ENCODE peak calls at places on chromosome 4, in seven cellular contexts. D is IMR-90, H is bronchial epithelial cell, E is OCI-LY7, X is H9, P is breast epithelium, F is tibial nerve. G is an unnamed sample.

GRCh38 chr4:82782626-82783025 is 16.0 kb downstream of the SCD5 start:
- DNase-seq in D (no peak), H (peak), E (no peak), X (peak), P (no peak), F (no peak), G (no peak)

GRCh38 chr4:24482871-24483270 is 101.5 kb downstream of the DHX15 start:
- DNase-seq in D (peak), H (peak), E (no peak), X (no peak), P (no peak), F (no peak), G (no peak)

GRCh38 chr4:33067221-33067620 is 2347.1 kb downstream of the PCDH7 start:
- DNase-seq in D (peak), H (no peak), E (no peak), X (no peak), P (no peak), F (no peak), G (no peak)

GRCh38 chr4:182856862-182857261 is 60.3 kb downstream of the DCTD start:
- DNase-seq in D (no peak), H (no peak), E (no peak), X (no peak), P (no peak), F (no peak), G (no peak)

GRCh38 chr4:77697860-77698599 is 92.4 kb downstream of the CXCL13 start:
- DNase-seq in D (peak), H (peak), E (peak), X (peak), P (no peak), F (no peak), G (no peak)

GRCh38 chr4:121939690-121940089 is 12.2 kb downstream of the TRPC3 start:
- DNase-seq in D (peak), H (no peak), E (no peak), X (no peak), P (no peak), F (no peak), G (no peak)

GRCh38 chr4:2511645-2512131 is 24.8 kb upstream of the FAM193A start:
- DNase-seq in D (no peak), H (no peak), E (peak), X (no peak), P (no peak), F (no peak), G (no peak)

GRCh38 chr4:144820706-144821105 is 174.8 kb downstream of the HHIP start:
- DNase-seq in D (peak), H (no peak), E (no peak), X (no peak), P (no peak), F (no peak), G (no peak)

GRCh38 chr4:120481711-120482110 is 415.1 kb upstream of the MAD2L1 start:
- DNase-seq in D (no peak), H (no peak), E (no peak), X (no peak), P (no peak), F (no peak), G (no peak)

GRCh38 chr4:173517781-173518371 is 12.2 kb downstream of the HAND2 start:
- DNase-seq in D (no peak), H (no peak), E (no peak), X (peak), P (no peak), F (no peak), G (no peak)

GRCh38 chr4:180950377-180950776 is 1292.8 kb upstream of the TENM3 start:
- DNase-seq in D (no peak), H (peak), E (no peak), X (no peak), P (no peak), F (no peak), G (no peak)

GRCh38 chr4:158858410-158859189 is 89.8 kb downstream of the FNIP2 start:
- DNase-seq in D (peak), H (peak), E (no peak), X (no peak), P (no peak), F (no peak), G (peak)

GRCh38 chr4:3292571-3293409 is at the start of gene RGS12:
- DNase-seq in D (peak), H (peak), E (peak), X (peak), P (peak), F (peak), G (peak)

GRCh38 chr4:74097631-74098550 is 1.1 kb downstream of the CXCL2 start:
- DNase-seq in D (no peak), H (no peak), E (no peak), X (no peak), P (no peak), F (no peak), G (no peak)

GRCh38 chr4:30269850-30270249 is 450.3 kb upstream of the PCDH7 start:
- DNase-seq in D (no peak), H (peak), E (no peak), X (no peak), P (no peak), F (no peak), G (no peak)

GRCh38 chr4:186351672-186352194 is 85.7 kb downstream of the F11 start:
- DNase-seq in D (no peak), H (no peak), E (no peak), X (no peak), P (no peak), F (no peak), G (no peak)

GRCh38 chr4:142696334-142697122 is 149.6 kb downstream of the INPP4B start:
- DNase-seq in D (no peak), H (no peak), E (no peak), X (no peak), P (no peak), F (no peak), G (no peak)

GRCh38 chr4:145663194-145663593 is 16.8 kb upstream of the C4orf51 start:
- DNase-seq in D (no peak), H (no peak), E (no peak), X (no peak), P (no peak), F (no peak), G (no peak)

GRCh38 chr4:180377741-180378140 is 1865.5 kb upstream of the TENM3 start:
- DNase-seq in D (no peak), H (no peak), E (no peak), X (no peak), P (no peak), F (no peak), G (no peak)

GRCh38 chr4:17647927-17648326 is 33.5 kb downstream of the MED28 start:
- DNase-seq in D (no peak), H (no peak), E (no peak), X (no peak), P (no peak), F (no peak), G (no peak)

GRCh38 chr4:55125763-55126541 is 557 bp upstream of the KDR start:
- DNase-seq in D (no peak), H (no peak), E (no peak), X (peak), P (no peak), F (no peak), G (no peak)

GRCh38 chr4:52956691-52957090 is 94.6 kb downstream of the RASL11B start:
- DNase-seq in D (peak), H (no peak), E (no peak), X (no peak), P (no peak), F (no peak), G (no peak)

GRCh38 chr4:185039508-185040273 is 21.4 kb downstream of the HELT start:
- DNase-seq in D (peak), H (peak), E (peak), X (peak), P (no peak), F (no peak), G (no peak)

GRCh38 chr4:3302164-3302785 is 9.5 kb downstream of the RGS12 start:
- DNase-seq in D (no peak), H (no peak), E (no peak), X (no peak), P (peak), F (no peak), G (no peak)

GRCh38 chr4:89997171-89997704 is 102.6 kb downstream of the MMRN1 start:
- DNase-seq in D (no peak), H (no peak), E (no peak), X (no peak), P (no peak), F (no peak), G (no peak)

GRCh38 chr4:103478210-103478609 is 241.6 kb downstream of the TACR3 start:
- DNase-seq in D (no peak), H (no peak), E (no peak), X (no peak), P (no peak), F (no peak), G (no peak)

GRCh38 chr4:42339935-42340406 is 57.3 kb upstream of the SHISA3 start:
- DNase-seq in D (peak), H (no peak), E (no peak), X (no peak), P (no peak), F (no peak), G (no peak)

GRCh38 chr4:124697441-124697840 is 15.1 kb downstream of the ANKRD50 start:
- DNase-seq in D (no peak), H (no peak), E (no peak), X (no peak), P (no peak), F (no peak), G (no peak)
- TF ChIP-seq CTCF in D (no peak), H (no peak), E (no peak), X (no peak), P (no peak), F (no peak), G (no peak)

DNA sequence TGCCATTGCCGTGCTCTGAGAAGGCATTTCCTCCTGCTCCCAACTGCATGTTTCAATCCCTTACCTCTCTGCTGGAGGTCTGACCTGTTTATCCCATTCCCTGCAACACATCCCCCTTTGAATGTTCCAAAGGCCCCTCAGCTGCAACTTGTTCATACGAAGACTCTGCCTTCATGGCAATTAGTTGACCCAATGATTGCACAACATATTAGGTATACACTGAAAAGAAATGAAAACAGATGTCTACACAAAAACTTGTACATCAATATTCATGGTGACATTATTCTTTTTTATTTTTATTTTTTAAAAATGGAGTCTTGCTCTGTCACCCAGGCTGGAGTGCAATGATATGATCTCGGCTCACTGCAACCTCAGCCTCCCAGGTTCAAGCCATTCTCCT is 54.9 kb upstream of the STX18 start:
- DNase-seq in D (no peak), H (no peak), E (no peak), X (no peak), P (no peak), F (no peak), G (no peak)
- TF ChIP-seq CTCF in D (no peak), H (no peak), E (no peak), X (no peak), P (no peak), F (no peak), G (no peak)

DNA sequence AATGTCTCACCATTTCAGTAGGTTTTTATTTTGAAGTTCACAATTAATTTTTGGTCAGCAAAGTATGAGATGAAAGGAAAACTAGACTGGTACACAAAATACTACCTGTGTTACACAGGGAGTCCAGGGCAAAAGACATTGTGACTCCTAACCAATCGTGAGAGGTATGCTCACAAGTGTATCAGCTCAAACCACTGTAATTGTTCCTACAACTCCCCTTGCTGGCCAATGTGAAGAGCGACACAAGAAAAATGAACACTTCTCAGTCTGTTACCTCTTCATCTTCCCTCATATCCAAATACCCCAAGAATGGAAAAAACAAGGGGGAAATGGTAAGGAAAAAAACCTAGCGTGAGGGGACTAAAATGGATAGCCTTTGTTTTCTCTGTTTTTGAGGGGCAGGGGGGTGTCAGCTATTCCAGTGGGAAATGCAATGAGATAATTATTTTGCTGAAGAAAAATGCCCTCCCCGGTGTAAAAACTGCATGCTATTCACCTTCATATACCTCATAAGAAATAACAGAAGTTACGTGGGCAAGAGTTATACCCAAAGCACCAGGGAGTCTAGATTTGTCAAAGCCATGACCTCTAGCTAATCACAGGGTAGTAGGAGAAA is 30.6 kb upstream of the NSUN7 start:
- DNase-seq in D (peak), H (peak), E (peak), X (no peak), P (no peak), F (no peak), G (no peak)
- TF ChIP-seq CTCF in D (peak), H (peak), E (peak), X (peak), P (peak), F (no peak), G (peak)

GRCh38 chr4:110088670-110089069 is 109.7 kb downstream of the ELOVL6 start:
- DNase-seq in D (peak), H (no peak), E (peak), X (no peak), P (no peak), F (no peak), G (no peak)
- TF ChIP-seq CTCF in D (no peak), H (no peak), E (no peak), X (no peak), P (no peak), F (no peak), G (no peak)

GRCh38 chr4:169899295-169899694 is 126.9 kb downstream of the MFAP3L start:
- DNase-seq in D (no peak), H (peak), E (no peak), X (no peak), P (no peak), F (no peak), G (no peak)

GRCh38 chr4:169906104-169906503 is 120.1 kb downstream of the MFAP3L start:
- DNase-seq in D (no peak), H (no peak), E (no peak), X (no peak), P (no peak), F (no peak), G (no peak)

GRCh38 chr4:169906821-169907220 is 119.4 kb downstream of the MFAP3L start:
- DNase-seq in D (no peak), H (no peak), E (no peak), X (no peak), P (no peak), F (no peak), G (no peak)

GRCh38 chr4:169900241-169900845 is 125.9 kb downstream of the MFAP3L start:
- DNase-seq in D (no peak), H (no peak), E (no peak), X (no peak), P (no peak), F (no peak), G (no peak)

GRCh38 chr4:169902658-169903345 is 123.4 kb downstream of the MFAP3L start:
- DNase-seq in D (no peak), H (no peak), E (no peak), X (peak), P (no peak), F (no peak), G (no peak)
- TF ChIP-seq CTCF in D (no peak), H (no peak), E (no peak), X (peak), P (no peak), F (no peak), G (peak)

DNA sequence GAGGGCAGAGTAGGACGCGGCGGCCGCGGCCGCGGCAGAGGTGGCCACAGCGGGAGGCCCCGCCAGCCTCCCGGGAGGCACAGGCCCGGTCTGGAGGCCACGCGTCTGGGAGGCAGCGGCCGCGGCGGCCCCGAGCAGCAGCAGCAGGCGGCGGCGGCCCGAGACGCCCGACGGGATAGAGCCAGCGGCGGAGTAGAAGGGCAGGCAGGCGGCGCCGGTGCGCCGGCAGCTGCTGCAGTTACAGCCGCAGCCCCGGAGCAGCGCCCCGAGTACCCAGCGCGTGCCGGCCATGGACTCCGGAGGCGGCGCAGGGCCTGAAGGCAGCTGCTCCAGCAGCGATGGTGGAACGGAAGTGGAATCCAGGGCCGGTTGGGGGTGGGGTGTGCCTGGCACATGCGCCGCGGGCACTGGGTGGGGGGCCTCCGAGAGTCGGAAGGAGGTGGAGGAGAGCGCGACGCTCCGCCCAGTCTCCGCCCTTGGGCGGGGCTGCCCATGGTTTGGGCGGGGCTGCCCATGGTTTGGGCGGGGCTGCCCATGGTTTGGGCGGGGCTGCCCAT is at the start of gene GRSF1:
- DNase-seq in D (peak), H (peak), E (peak), X (peak), P (peak), F (peak), G (peak)
- TF ChIP-seq CTCF in D (no peak), H (no peak), E (peak), X (peak), P (no peak), F (peak), G (no peak)

DNA sequence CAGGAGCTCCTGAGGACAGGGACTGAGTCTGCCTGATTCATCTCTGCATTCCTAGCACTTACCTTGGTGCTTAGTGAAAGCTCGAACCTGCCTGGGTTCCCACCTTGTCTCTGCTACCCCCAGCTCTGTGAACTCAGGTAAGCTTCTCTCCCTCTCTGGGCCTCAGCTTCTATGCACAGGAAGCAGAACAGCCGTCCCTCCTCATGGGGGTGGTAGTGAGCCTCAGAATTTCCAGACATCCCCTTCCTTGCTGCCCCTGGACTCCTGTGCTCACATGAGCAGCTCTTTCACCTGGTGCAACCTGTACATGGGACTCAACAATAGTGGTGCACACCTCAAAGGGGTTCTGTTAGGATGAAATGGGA is 50.8 kb downstream of the HTRA3 start:
- DNase-seq in D (no peak), H (no peak), E (peak), X (peak), P (no peak), F (no peak), G (no peak)
- TF ChIP-seq CTCF in D (no peak), H (peak), E (peak), X (peak), P (no peak), F (no peak), G (no peak)

G was measured in D721Med.